ENCODE peak calls at places on chromosomes 13 and 19, in nine cellular contexts. A, G, M, P, K, F, T, U and S are unnamed samples.

GRCh38 chr19:6590458-6591319 is at the start of gene CD70:
- DNase-seq in A (peak), G (no peak), M (no peak), P (no peak), K (peak), F (no peak), T (peak), U (peak), S (no peak)

GRCh38 chr19:55777528-55777927 is 8.6 kb downstream of the RFPL4AL1 start:
- DNase-seq in A (no peak), G (no peak), M (no peak), P (no peak), K (no peak), F (no peak), T (no peak), U (no peak), S (no peak)

GRCh38 chr13:19153782-19154450 is 27.7 kb downstream of the TUBA3C start:
- DNase-seq in A (no peak), G (no peak), M (no peak), P (no peak), K (no peak), F (no peak), T (no peak), U (no peak), S (no peak)

GRCh38 chr13:38024431-38024830 is 154.9 kb upstream of the TRPC4 start:
- DNase-seq in A (no peak), G (no peak), M (no peak), P (no peak), K (no peak), F (no peak), T (no peak), U (no peak), S (no peak)

GRCh38 chr13:94329754-94330551 is 149.5 kb downstream of the DCT start:
- DNase-seq in A (no peak), G (no peak), M (no peak), P (no peak), K (no peak), F (no peak), T (no peak), U (no peak), S (no peak)

GRCh38 chr19:43420954-43421353 is 6.3 kb downstream of the TEX101 start:
- DNase-seq in A (no peak), G (no peak), M (no peak), P (no peak), K (no peak), F (no peak), T (no peak), U (no peak), S (no peak)

GRCh38 chr13:29454931-29455481 is 140.5 kb downstream of the SLC7A1 start:
- DNase-seq in A (no peak), G (no peak), M (no peak), P (no peak), K (no peak), F (no peak), T (no peak), U (no peak), S (no peak)

GRCh38 chr13:24269803-24270202 is 39.6 kb upstream of the C1QTNF9 start:
- DNase-seq in A (no peak), G (no peak), M (no peak), P (peak), K (no peak), F (no peak), T (no peak), U (no peak), S (no peak)

DNA sequence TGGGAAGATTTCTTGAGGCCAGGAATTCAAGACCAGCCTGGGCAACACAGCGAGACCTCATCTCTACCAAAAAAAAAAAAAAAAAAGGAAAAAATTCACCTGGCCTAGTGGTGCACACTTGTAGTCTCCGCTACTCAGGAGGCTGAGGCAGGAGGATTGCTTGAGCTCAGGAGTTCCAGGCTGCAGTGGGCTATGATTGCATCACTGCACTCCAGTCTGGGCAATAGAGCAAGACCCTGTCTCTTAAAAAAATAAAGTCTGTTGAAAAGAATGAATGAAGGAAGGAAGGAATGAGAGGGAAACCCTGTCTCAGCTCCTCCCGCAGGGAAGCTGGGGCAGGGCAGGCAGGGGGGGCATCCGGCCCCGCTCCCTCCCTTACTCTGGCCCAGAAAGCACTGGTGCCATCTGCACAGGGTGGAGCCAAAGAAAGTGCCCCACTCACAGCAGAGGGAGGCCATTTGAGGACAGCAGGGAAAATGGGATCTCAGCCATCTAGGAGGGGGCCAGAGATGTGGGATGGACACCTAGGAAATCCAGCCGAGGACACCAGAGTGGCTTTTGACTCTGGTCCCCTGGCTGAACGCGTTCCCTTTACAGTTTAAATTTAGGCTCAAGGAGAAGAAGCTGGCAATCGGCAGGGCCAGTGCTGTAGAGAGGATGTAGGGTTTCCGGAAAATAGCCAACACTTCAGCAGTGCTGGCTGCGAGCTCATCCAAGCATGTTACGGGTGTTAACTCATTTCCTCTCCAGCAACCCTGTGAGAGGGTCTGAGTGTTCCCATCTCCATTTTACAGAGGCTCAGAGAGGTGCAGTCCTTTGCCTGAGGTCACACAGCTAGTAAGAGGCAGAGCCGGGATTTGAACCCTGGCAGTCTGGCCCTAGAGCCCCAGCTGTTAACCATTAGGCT is 3.6 kb upstream of the HPN start:
- DNase-seq in A (peak), G (no peak), M (no peak), P (no peak), K (no peak), F (no peak), T (no peak), U (no peak), S (no peak)
- H3K27ac ChIP-seq in A (peak), G (peak), M (peak), P (no peak), K (no peak), F (no peak), T (no peak), U (no peak), S (no peak)

DNA sequence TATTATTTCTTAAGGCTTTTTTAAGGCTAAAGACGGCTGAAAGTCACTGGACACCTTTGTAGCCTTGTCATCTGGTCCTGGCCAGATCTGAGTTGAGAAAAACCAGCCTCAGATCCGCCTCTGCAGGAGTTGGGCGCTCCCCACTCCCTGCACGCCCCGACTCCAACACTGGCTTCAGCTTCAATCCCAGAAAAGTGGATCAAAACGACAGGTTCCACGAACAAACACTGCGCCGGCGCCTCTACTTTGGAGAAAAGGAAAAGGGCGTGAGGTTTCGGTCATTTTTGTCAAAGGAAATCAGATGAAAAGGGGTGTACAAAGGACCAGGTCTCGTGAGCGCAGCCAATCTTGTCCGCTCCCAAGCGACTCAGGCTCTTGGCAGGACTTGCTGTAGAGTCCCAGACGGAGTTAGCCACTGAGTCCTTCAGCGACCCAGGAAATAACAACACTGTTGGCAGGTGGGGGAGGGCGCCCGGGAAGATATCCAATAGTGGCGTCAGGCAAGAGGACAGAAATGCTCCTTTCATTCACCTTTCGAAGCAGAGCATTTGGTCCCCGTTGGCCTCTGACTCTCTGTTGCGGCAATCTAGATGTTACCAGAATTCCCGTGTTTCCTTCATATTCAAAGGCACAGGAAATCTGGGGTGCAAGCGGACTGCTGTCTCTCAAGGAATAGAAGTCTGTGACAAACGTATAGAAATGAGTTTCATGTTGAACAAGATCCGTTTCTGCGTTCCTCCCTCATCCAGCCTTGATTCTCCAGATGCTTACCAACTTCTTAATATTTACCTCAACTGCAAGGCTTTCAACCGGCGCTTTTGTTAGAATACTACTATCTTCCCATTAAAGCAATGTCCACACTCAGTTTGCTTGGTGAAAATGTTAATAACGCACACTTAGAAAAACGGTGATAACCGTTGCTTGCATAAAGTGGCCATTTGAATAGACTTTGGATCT is 1.8 kb upstream of the CCNA1 start:
- DNase-seq in A (no peak), G (peak), M (peak), P (no peak), K (no peak), F (no peak), T (peak), U (no peak), S (no peak)
- H3K4me3 ChIP-seq in A (no peak), G (peak), M (peak), P (peak), K (no peak), F (no peak), T (no peak), U (no peak), S (no peak)

GRCh38 chr13:91278888-91279287 is 68.6 kb upstream of the MIR17HG start:
- DNase-seq in A (no peak), G (no peak), M (no peak), P (no peak), K (no peak), F (no peak), T (no peak), U (no peak), S (no peak)
- H3K27ac ChIP-seq in A (no peak), G (no peak), M (no peak), P (no peak), K (no peak), F (no peak), T (no peak), U (no peak), S (no peak)

DNA sequence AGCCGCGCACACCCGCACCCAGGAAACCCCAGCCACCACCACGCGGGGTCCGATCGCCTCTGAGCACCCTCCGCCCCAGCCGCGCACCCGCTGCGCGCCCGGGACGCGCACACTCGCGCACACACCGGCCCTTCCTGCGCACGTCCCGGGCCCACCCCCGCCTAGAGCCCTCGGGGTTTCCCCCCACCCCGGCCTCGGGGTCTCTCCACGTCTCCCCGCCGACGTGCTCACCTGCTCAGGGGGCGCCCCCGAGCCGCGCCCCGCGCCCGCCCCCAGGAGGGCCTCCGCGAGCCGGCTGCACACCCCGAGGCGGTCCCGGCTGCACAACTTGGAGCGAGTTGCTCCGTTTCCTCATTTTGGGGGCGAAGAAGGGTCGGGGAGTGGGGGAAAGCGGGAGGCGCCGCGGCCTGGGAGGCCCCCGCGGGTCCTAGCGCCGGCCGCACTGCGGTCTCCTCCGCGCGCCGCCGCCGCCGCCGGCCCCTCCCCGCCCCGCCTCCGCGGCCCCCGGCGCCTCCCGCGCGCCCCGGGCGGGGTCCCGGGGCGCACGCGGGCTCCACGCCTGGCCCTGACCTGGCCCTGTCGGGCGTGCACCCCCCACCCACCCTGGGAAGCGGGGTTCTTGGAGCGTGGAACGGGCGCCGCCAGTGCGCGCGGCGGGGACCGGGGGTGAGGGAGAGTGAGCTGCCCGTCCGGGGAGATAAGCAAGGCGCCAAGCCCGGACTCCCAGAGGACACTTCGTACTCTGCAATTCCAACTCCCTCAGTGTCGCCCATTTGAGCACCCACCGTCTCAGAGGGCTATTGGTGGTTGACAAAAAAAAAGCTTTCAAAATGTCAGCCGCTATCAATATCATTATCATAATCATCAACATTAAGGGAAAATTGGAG is at the start of gene MATK:
- DNase-seq in A (no peak), G (no peak), M (no peak), P (no peak), K (no peak), F (no peak), T (no peak), U (no peak), S (peak)
- H3K4me3 ChIP-seq in A (peak), G (peak), M (peak), P (peak), K (peak), F (no peak), T (peak), U (peak), S (peak)

DNA sequence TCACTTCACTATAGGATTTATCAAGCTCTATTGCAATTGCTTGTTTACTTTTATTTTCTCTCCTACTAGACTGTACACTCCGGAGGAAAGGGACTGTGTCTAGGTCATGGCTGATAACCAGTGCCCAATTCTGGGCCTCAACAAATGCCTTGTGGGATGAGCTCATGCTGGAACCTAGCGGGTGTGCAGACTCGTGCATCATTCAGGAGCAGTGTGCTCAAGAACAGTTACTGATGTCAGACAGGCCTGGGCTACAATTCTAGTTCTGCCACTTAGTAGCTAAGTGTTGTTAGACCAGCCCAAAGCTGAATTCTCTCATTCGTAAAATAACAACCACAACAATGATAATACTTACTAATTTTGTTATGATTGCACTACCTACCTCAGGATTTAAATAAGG is 95.4 kb downstream of the CYSLTR2 start:
- DNase-seq in A (no peak), G (no peak), M (no peak), P (no peak), K (no peak), F (no peak), T (no peak), U (no peak), S (no peak)
- H3K27ac ChIP-seq in A (no peak), G (no peak), M (peak), P (peak), K (no peak), F (no peak), T (no peak), U (no peak), S (no peak)

GRCh38 chr19:35030257-35031071 is at the start of gene SCN1B:
- DNase-seq in A (no peak), G (peak), M (peak), P (no peak), K (no peak), F (peak), T (peak), U (peak), S (peak)

GRCh38 chr19:35031072-35031881 is 1.0 kb downstream of the SCN1B start:
- DNase-seq in A (no peak), G (no peak), M (peak), P (no peak), K (no peak), F (no peak), T (peak), U (peak), S (no peak)

GRCh38 chr19:35032356-35032865 is 2.1 kb downstream of the SCN1B start:
- DNase-seq in A (no peak), G (no peak), M (no peak), P (no peak), K (no peak), F (no peak), T (no peak), U (peak), S (no peak)

GRCh38 chr19:35027851-35028599 is 2.2 kb upstream of the SCN1B start:
- DNase-seq in A (no peak), G (no peak), M (no peak), P (no peak), K (no peak), F (no peak), T (no peak), U (peak), S (no peak)

GRCh38 chr19:35029737-35030256 is 473 bp upstream of the SCN1B start:
- DNase-seq in A (no peak), G (no peak), M (no peak), P (no peak), K (no peak), F (no peak), T (no peak), U (peak), S (no peak)
- H3K4me3 ChIP-seq in A (peak), G (peak), M (peak), P (peak), K (peak), F (peak), T (peak), U (no peak), S (peak)

GRCh38 chr13:48400820-48401219 is 12.1 kb downstream of the LPAR6 start:
- DNase-seq in A (no peak), G (no peak), M (no peak), P (no peak), K (no peak), F (no peak), T (no peak), U (peak), S (no peak)
- H3K27ac ChIP-seq in A (no peak), G (peak), M (peak), P (peak), K (no peak), F (no peak), T (no peak), U (peak), S (no peak)